ENCODE peak calls at places on chromosomes 2 and 18, in four cellular contexts. I, S, A and K are unnamed samples. For H3K4me1, the result is how much of the 10 kb centered on the place peaks cover.

GRCh38 chr18:71939483-71939882 is 604.7 kb downstream of the CBLN2 start:
- DNase-seq in I (no peak), S (no peak), A (no peak), K (no peak)

GRCh38 chr2:8520791-8521344 is 161.0 kb upstream of the ID2 start:
- DNase-seq in I (no peak), S (no peak), A (peak), K (no peak)

GRCh38 chr2:191167766-191168165 is 17.0 kb upstream of the STAT4 start:
- DNase-seq in I (peak), S (no peak), A (no peak), K (no peak)

GRCh38 chr2:109266998-109267854 is 138.2 kb downstream of the SH3RF3 start:
- DNase-seq in I (no peak), S (no peak), A (no peak), K (peak)

GRCh38 chr2:167490394-167490793 is 602.1 kb downstream of the XIRP2 start:
- DNase-seq in I (no peak), S (no peak), A (no peak), K (no peak)

GRCh38 chr2:42863751-42864150 is 71.4 kb upstream of the HAAO start:
- DNase-seq in I (no peak), S (no peak), A (no peak), K (no peak)

GRCh38 chr18:26574958-26575864 is 26.9 kb upstream of the KCTD1 start:
- DNase-seq in I (peak), S (peak), A (peak), K (peak)

GRCh38 chr2:24411488-24412146 is 51.3 kb upstream of the ITSN2 start:
- DNase-seq in I (no peak), S (no peak), A (no peak), K (no peak)

GRCh38 chr2:11004206-11004605 is 92.5 kb downstream of the KCNF1 start:
- DNase-seq in I (no peak), S (no peak), A (no peak), K (peak)

GRCh38 chr2:17470855-17471641 is 47.2 kb downstream of the RAD51AP2 start:
- DNase-seq in I (no peak), S (no peak), A (no peak), K (no peak)

GRCh38 chr18:49597152-49597551 is 35.3 kb downstream of the LIPG start:
- DNase-seq in I (peak), S (no peak), A (no peak), K (no peak)

GRCh38 chr2:185522472-185522871 is 216.1 kb upstream of the FSIP2 start:
- DNase-seq in I (no peak), S (no peak), A (no peak), K (no peak)

GRCh38 chr2:213148572-213149331 is 2.7 kb downstream of the IKZF2 start:
- DNase-seq in I (no peak), S (no peak), A (no peak), K (no peak)

GRCh38 chr2:112187805-112188596 is 49.8 kb downstream of the FBLN7 start:
- DNase-seq in I (no peak), S (no peak), A (no peak), K (no peak)

GRCh38 chr2:136765736-136766323 is 485 bp downstream of the THSD7B start:
- DNase-seq in I (no peak), S (peak), A (no peak), K (no peak)

GRCh38 chr2:119424284-119425118 is 7.2 kb upstream of the TMEM37 start:
- DNase-seq in I (no peak), S (no peak), A (peak), K (no peak)

GRCh38 chr2:134917958-134918517 is 584 bp upstream of the CCNT2 start:
- DNase-seq in I (peak), S (peak), A (no peak), K (peak)

GRCh38 chr2:230498506-230499107 is 82.6 kb downstream of the SP100 start:
- DNase-seq in I (no peak), S (no peak), A (no peak), K (no peak)

GRCh38 chr2:41873102-41873501 is 174.7 kb upstream of the PKDCC start:
- DNase-seq in I (no peak), S (no peak), A (no peak), K (no peak)

GRCh38 chr2:219446101-219446504 is 11.5 kb downstream of the SPEG start:
- DNase-seq in I (peak), S (no peak), A (no peak), K (peak)

GRCh38 chr2:171293661-171294060 is 133.0 kb upstream of the TLK1 start:
- DNase-seq in I (no peak), S (no peak), A (no peak), K (no peak)

GRCh38 chr2:216114476-216115223 is 5.5 kb downstream of the XRCC5 start:
- DNase-seq in I (peak), S (peak), A (peak), K (peak)

GRCh38 chr2:119544075-119545031 is at the start of gene CFAP221:
- DNase-seq in I (peak), S (no peak), A (peak), K (peak)

GRCh38 chr2:43676322-43677050 is at the start of gene C1GALT1C1L:
- DNase-seq in I (peak), S (peak), A (peak), K (peak)

GRCh38 chr2:223062304-223062845 is 10.4 kb downstream of the KCNE4 start:
- DNase-seq in I (no peak), S (no peak), A (no peak), K (no peak)

GRCh38 chr2:221494556-221494955 is 77.5 kb downstream of the EPHA4 start:
- DNase-seq in I (no peak), S (no peak), A (no peak), K (no peak)

GRCh38 chr2:134301099-134301970 is 47.5 kb downstream of the MGAT5 start:
- DNase-seq in I (no peak), S (no peak), A (no peak), K (no peak)

GRCh38 chr2:225995788-225996476 is 596.4 kb downstream of the NYAP2 start:
- DNase-seq in I (no peak), S (no peak), A (no peak), K (no peak)

GRCh38 chr2:233928594-233929351 is 11.6 kb downstream of the TRPM8 start:
- DNase-seq in I (peak), S (no peak), A (no peak), K (no peak)

GRCh38 chr2:149901231-149901859 is 313.8 kb upstream of the MMADHC start:
- DNase-seq in I (no peak), S (no peak), A (no peak), K (no peak)

GRCh38 chr2:149904816-149905215 is 317.2 kb upstream of the MMADHC start:
- DNase-seq in I (no peak), S (no peak), A (no peak), K (no peak)

GRCh38 chr2:149902104-149902503 is 314.5 kb upstream of the MMADHC start:
- DNase-seq in I (no peak), S (no peak), A (no peak), K (no peak)

GRCh38 chr2:149904352-149904751 is 316.8 kb upstream of the MMADHC start:
- DNase-seq in I (no peak), S (no peak), A (no peak), K (no peak)

GRCh38 chr2:149903626-149904025 is 316.1 kb upstream of the MMADHC start:
- DNase-seq in I (no peak), S (no peak), A (no peak), K (no peak)
- H3K27ac ChIP-seq in I (no peak), S (no peak), A (no peak), K (no peak)

DNA sequence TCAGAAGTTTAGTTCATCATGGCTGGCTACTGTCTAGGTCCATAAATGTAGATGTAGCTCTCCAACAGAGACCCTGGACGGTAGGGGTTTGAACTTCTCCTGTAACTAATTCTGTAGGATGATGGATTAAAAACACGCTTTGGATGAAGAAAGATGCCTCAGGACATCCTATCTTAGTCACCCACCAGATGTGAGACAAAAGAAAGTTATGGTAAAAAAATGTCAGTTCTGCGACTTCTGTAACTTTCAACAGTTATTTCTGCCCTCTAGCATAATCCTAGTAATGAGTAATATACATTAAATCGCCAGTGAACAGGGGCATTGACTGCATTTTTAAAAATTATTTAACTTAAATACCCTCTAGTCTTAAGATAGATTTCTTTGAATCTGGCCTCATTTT is 210.1 kb upstream of the LRATD1 start:
- DNase-seq in I (no peak), S (no peak), A (no peak), K (no peak)
- H3K4me1 ChIP-seq in I (under half), S (under half), A (under half), K (under half)

GRCh38 chr18:6746386-6746960 is 17.0 kb downstream of the ARHGAP28 start:
- DNase-seq in I (no peak), S (no peak), A (no peak), K (no peak)

GRCh38 chr18:6745504-6746031 is 16.1 kb downstream of the ARHGAP28 start:
- DNase-seq in I (no peak), S (no peak), A (no peak), K (no peak)

GRCh38 chr18:6747646-6748045 is 18.1 kb downstream of the ARHGAP28 start:
- DNase-seq in I (peak), S (no peak), A (no peak), K (peak)

GRCh38 chr18:6750411-6750810 is 20.9 kb downstream of the ARHGAP28 start:
- DNase-seq in I (no peak), S (no peak), A (no peak), K (no peak)

GRCh38 chr18:6748241-6748640 is 18.7 kb downstream of the ARHGAP28 start:
- DNase-seq in I (no peak), S (no peak), A (no peak), K (no peak)
- H3K27ac ChIP-seq in I (no peak), S (no peak), A (no peak), K (no peak)

GRCh38 chr18:23227729-23228075 is 92.4 kb downstream of the CABLES1 start:
- DNase-seq in I (no peak), S (no peak), A (no peak), K (no peak)

GRCh38 chr18:23226386-23226785 is 91.1 kb downstream of the CABLES1 start:
- DNase-seq in I (no peak), S (no peak), A (no peak), K (no peak)

GRCh38 chr18:23226930-23227728 is 91.8 kb downstream of the CABLES1 start:
- DNase-seq in I (no peak), S (no peak), A (no peak), K (no peak)

GRCh38 chr18:23229472-23229871 is 94.2 kb downstream of the CABLES1 start:
- DNase-seq in I (no peak), S (no peak), A (no peak), K (no peak)

GRCh38 chr18:23228102-23229051 is 93.1 kb downstream of the CABLES1 start:
- DNase-seq in I (peak), S (no peak), A (no peak), K (no peak)
- H3K4me1 ChIP-seq in I (under half), S (under half), A (half or more), K (under half)

GRCh38 chr2:72128059-72128842 is 19.4 kb downstream of the CYP26B1 start:
- DNase-seq in I (no peak), S (no peak), A (no peak), K (no peak)
- H3K27ac ChIP-seq in I (no peak), S (no peak), A (no peak), K (no peak)

GRCh38 chr2:4678937-4679336 is 975.6 kb downstream of the DCDC2C start:
- DNase-seq in I (no peak), S (no peak), A (no peak), K (no peak)
- H3K4me1 ChIP-seq in I (under half), S (under half), A (under half), K (under half)

DNA sequence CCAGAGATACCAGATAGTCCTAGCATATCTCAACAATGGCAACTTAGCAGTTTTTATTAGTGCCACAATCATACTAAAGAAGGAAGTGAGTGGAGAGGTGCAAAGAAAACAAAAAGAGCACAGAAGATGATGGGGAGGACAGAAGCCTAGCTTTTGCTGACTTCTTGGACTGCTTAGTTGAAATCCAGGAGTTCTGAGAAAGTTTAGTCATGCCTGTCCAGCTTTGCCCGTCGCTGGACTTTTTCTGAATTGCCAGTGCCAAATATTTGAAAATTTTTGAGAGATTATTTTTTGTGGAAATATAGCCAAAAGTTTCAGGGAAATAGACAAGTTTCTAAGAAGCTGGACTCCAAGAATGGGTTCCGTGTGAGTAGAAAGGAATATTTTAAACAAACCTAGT is 558.7 kb upstream of the TNP1 start:
- DNase-seq in I (no peak), S (no peak), A (no peak), K (no peak)
- H3K27ac ChIP-seq in I (no peak), S (no peak), A (no peak), K (no peak)